ENCODE peak calls at places on chromosomes 2 and 18, in ten cellular contexts. N, I, K, B, V, D, G, T, Q and M are unnamed samples.

GRCh38 chr2:234840336-234840735 is 111.5 kb upstream of the SH3BP4 start:
- DNase-seq in N (no peak), I (peak; percentile 91), K (peak; percentile 86), B (peak; percentile 76), V (peak; percentile 57), D (no peak), G (peak; percentile 21), T (peak; percentile 53), Q (peak; percentile 42), M (no peak)

GRCh38 chr2:101770672-101771071 is 73.2 kb downstream of the MAP4K4 start:
- DNase-seq in N (no peak), I (peak; percentile 63), K (peak; percentile 61), B (no peak), V (no peak), D (peak; percentile 80), G (no peak), T (peak; percentile 36), Q (peak; percentile 32), M (no peak)

GRCh38 chr2:200763422-200763821 is 48.3 kb upstream of the BZW1 start:
- DNase-seq in N (no peak), I (no peak), K (no peak), B (no peak), V (no peak), D (no peak), G (no peak), T (no peak), Q (no peak), M (no peak)

GRCh38 chr2:133822901-133823550 is 254.8 kb upstream of the NCKAP5 start:
- DNase-seq in N (no peak), I (no peak), K (no peak), B (no peak), V (no peak), D (no peak), G (no peak), T (no peak), Q (no peak), M (no peak)

GRCh38 chr2:156124458-156124857 is 208.1 kb downstream of the NR4A2 start:
- DNase-seq in N (no peak), I (no peak), K (no peak), B (no peak), V (no peak), D (no peak), G (no peak), T (no peak), Q (no peak), M (no peak)

GRCh38 chr18:31791817-31792579 is 31.3 kb upstream of the SLC25A52 start:
- DNase-seq in N (no peak), I (no peak), K (no peak), B (no peak), V (no peak), D (peak; percentile 90), G (no peak), T (no peak), Q (no peak), M (no peak)

GRCh38 chr2:127149384-127149783 is 42.4 kb upstream of the BIN1 start:
- DNase-seq in N (no peak), I (peak; percentile 96), K (no peak), B (peak; percentile 87), V (no peak), D (no peak), G (no peak), T (peak; percentile 30), Q (no peak), M (no peak)

GRCh38 chr2:121898483-121898882 is 143.0 kb downstream of the TSN start:
- DNase-seq in N (no peak), I (peak; percentile 66), K (no peak), B (no peak), V (no peak), D (no peak), G (no peak), T (no peak), Q (no peak), M (no peak)

DNA sequence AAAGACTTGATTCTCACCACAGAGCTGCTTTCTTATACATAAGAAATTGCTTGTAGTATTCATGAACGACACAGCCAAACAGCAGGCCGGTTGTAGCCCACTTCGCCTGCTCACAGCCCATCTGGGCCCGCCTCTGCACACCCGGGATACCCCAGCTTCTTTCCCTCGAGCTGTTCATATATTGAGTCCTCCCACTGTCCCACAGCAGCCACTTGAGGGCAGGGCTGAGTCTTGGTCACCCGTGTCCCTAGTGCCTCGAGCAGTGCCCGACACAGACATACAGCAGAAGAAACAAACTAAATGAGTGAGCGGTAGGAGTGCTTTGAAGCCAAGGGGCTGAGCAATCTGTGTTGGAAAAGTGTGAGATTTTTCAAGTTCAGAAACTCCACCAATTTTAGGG is 251.4 kb downstream of the KLHL29 start:
- DNase-seq in N (no peak), I (peak; percentile 9), K (peak; percentile 78), B (no peak), V (peak; percentile 40), D (peak; percentile 40), G (no peak), T (peak; percentile 23), Q (peak; percentile 18), M (no peak)
- TF ChIP-seq CTCF in N (peak; percentile 18), I (peak; percentile 36), K (peak; percentile 60), B (peak; percentile 25), V (peak; percentile 58), D (peak; percentile 33), G (peak; percentile 49), T (peak; percentile 25), Q (no peak), M (no peak)

GRCh38 chr2:239282448-239283287 is 118.2 kb downstream of the HDAC4 start:
- DNase-seq in N (no peak), I (no peak), K (no peak), B (no peak), V (no peak), D (no peak), G (no peak), T (no peak), Q (no peak), M (no peak)
- TF ChIP-seq CTCF in N (no peak), I (no peak), K (no peak), B (no peak), V (no peak), D (no peak), G (no peak), T (no peak), Q (no peak), M (no peak)

DNA sequence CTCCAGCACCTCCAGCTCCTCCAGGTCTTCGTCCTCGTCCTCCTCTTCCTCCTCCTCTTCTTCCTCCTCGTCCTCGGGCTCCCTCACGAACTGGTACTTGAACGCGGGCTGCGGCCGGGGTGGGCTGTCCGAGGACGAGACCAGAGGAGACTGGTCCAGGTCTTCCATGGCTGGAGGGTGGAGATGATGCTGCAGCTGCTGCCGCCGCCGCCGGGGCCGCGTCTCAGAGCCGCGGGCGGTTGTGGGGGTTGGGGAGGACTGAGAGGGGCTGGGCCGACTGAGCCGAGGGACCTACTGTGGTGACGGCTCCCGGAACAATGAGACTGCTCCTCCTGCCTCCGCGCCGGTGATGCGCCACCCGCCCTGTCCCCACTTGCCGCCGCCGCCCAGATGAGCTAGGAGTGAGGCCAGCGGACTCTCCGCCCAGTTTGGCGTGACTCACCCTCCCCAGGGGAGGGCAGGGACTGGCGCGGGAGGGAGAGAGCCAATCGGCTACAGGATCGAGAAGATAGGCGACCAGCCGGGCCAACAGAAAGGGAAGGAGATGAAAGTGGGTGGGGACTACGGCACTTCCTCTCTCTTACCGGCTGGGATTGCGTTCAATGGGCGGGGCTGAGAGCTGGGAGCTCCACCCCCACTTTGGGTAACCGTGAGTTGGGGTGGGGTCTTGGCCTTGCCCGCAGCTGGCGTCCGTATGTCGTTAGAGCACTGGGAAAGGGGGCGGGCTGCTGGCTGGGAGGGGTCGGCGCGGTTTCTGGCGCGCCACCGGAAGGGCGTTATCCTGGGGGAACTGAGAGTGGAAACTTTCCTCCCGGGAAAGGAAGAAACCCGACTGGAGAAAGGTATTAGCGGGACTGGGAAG is at the start of gene RTN4:
- DNase-seq in N (peak; percentile 99), I (peak; percentile 99), K (peak; percentile 99), B (peak; percentile 97), V (peak; percentile 99), D (peak; percentile 100), G (peak; percentile 99), T (peak; percentile 97), Q (peak; percentile 92), M (peak; percentile 97)
- TF ChIP-seq CTCF in N (no peak), I (no peak), K (peak; percentile 44), B (peak; percentile 20), V (no peak), D (no peak), G (no peak), T (no peak), Q (no peak), M (no peak)

DNA sequence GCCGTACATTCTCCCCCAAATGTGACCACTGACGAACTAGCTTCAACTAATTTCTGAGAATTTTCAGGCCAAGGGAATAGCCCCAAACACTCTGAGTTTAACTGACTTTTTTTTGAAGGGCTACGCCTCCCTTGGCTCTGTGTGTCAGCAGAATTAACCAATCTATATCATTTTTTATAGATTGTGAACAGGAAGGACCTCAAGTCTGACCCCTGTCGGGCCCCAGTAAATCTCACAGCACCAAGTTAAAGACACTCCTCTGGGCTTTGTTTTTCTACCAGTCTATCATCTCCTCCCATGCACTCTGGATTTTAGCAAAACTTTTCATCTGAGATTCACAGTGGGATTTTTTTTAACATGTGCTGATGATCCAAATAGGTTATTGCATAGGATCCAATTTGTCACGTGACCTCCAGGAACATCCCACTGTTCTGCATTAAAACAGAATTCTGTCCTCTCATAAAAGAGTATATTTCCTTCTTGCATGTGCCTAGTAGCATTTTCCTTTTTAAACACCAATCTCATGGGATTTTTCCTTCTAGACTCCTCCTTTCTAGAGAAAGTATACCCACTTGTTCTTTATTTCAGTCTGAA is 307.1 kb downstream of the OSR1 start:
- DNase-seq in N (no peak), I (no peak), K (no peak), B (no peak), V (no peak), D (no peak), G (no peak), T (no peak), Q (no peak), M (no peak)
- TF ChIP-seq CTCF in N (no peak), I (no peak), K (peak; percentile 25), B (no peak), V (no peak), D (peak; percentile 8), G (no peak), T (no peak), Q (no peak), M (no peak)

GRCh38 chr2:19901458-19902271 is at the start of gene TTC32:
- DNase-seq in N (peak; percentile 93), I (peak; percentile 94), K (peak; percentile 97), B (peak; percentile 70), V (peak; percentile 96), D (peak; percentile 98), G (peak; percentile 61), T (peak; percentile 97), Q (peak; percentile 94), M (peak; percentile 95)
- TF ChIP-seq CTCF in N (peak; percentile 8), I (no peak), K (no peak), B (peak; percentile 14), V (peak; percentile 9), D (no peak), G (no peak), T (no peak), Q (no peak), M (no peak)

DNA sequence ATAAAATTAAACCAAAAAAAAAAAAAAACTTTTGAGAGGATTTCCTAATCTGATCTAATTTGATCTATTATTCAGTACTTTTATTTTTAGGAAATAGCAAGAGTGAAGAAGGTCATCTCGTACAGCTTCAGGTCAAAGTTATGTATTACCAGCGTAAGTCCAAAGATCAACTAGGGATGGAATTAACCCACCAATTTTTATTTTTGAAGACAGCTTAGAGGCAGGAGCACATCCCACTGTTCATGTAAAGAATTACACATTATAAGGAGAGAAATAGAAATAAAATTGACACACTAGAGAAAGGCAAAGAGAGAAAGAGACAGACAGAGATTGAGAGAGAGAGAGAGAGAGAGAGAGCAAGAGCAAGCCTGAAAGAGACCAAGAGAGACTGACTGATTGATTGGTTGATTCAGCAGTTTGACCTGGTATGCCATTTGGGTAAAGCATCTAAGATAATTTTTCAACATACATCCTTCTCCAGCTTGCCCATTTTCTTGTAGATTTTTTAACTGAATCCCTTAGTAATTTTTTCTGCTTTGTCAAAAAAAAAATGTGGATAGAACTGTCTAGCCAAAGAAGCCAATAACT is 25.1 kb downstream of the DOCK10 start:
- DNase-seq in N (no peak), I (no peak), K (no peak), B (no peak), V (no peak), D (no peak), G (no peak), T (no peak), Q (no peak), M (no peak)
- TF ChIP-seq CTCF in N (no peak), I (no peak), K (no peak), B (no peak), V (no peak), D (no peak), G (no peak), T (peak; percentile 9), Q (no peak), M (no peak)